ENCODE peak calls at places on chromosome 18, in four cellular contexts. S, O, J and B are unnamed samples.

GRCh38 chr18:75213610-75214009 is 3.0 kb downstream of the TSHZ1 start:
- DNase-seq in S (peak), O (no peak), J (no peak), B (no peak)

GRCh38 chr18:2515908-2516625 is 55.2 kb downstream of the METTL4 start:
- DNase-seq in S (peak), O (peak), J (no peak), B (no peak)

GRCh38 chr18:7748252-7749000 is 181.3 kb downstream of the PTPRM start:
- DNase-seq in S (no peak), O (no peak), J (no peak), B (no peak)

GRCh38 chr18:23142285-23142929 is 7.1 kb downstream of the CABLES1 start:
- DNase-seq in S (peak), O (no peak), J (no peak), B (no peak)

GRCh38 chr18:9092665-9093064 is 9.8 kb upstream of the NDUFV2 start:
- DNase-seq in S (no peak), O (peak), J (no peak), B (no peak)

GRCh38 chr18:45361148-45361851 is 254.0 kb upstream of the SLC14A2 start:
- DNase-seq in S (peak), O (no peak), J (no peak), B (no peak)

GRCh38 chr18:22998336-22998735 is 65.2 kb downstream of the RBBP8 start:
- DNase-seq in S (no peak), O (no peak), J (no peak), B (no peak)

GRCh38 chr18:41870191-41870590 is 84.8 kb upstream of the PIK3C3 start:
- DNase-seq in S (no peak), O (no peak), J (no peak), B (no peak)

GRCh38 chr18:3067213-3068118 is 54.5 kb upstream of the LPIN2 start:
- DNase-seq in S (no peak), O (no peak), J (no peak), B (no peak)

GRCh38 chr18:37019157-37019571 is 190.2 kb downstream of the KIAA1328 start:
- DNase-seq in S (peak), O (peak), J (no peak), B (no peak)

GRCh38 chr18:68791801-68792200 is 6.1 kb upstream of the CCDC102B start:
- DNase-seq in S (peak), O (peak), J (no peak), B (no peak)

GRCh38 chr18:70181015-70181414 is 24.5 kb downstream of the RTTN start:
- DNase-seq in S (peak), O (peak), J (no peak), B (no peak)

GRCh38 chr18:57149031-57149430 is 2.1 kb downstream of the BOD1L2 start:
- DNase-seq in S (no peak), O (no peak), J (no peak), B (no peak)

GRCh38 chr18:37403100-37403781 is 162.4 kb downstream of the CELF4 start:
- DNase-seq in S (peak), O (no peak), J (no peak), B (peak)

GRCh38 chr18:68532328-68532885 is 182.5 kb downstream of the TMX3 start:
- DNase-seq in S (no peak), O (no peak), J (no peak), B (no peak)

GRCh38 chr18:55868909-55869308 is 280.9 kb upstream of the TCF4 start:
- DNase-seq in S (peak), O (no peak), J (no peak), B (no peak)

GRCh38 chr18:50675043-50675442 is 115.2 kb downstream of the MAPK4 start:
- DNase-seq in S (no peak), O (no peak), J (no peak), B (no peak)

GRCh38 chr18:30970201-30970816 is 72.2 kb downstream of the DSC3 start:
- DNase-seq in S (peak), O (peak), J (no peak), B (no peak)

GRCh38 chr18:44098551-44099098 is 582.1 kb upstream of the SETBP1 start:
- DNase-seq in S (peak), O (peak), J (no peak), B (no peak)

GRCh38 chr18:13051159-13051558 is 60.0 kb downstream of the CEP192 start:
- DNase-seq in S (peak), O (no peak), J (no peak), B (no peak)

GRCh38 chr18:54388203-54389142 is 30.8 kb downstream of the C18orf54 start:
- DNase-seq in S (peak), O (peak), J (no peak), B (no peak)

GRCh38 chr18:22822024-22822423 is 111.1 kb upstream of the RBBP8 start:
- DNase-seq in S (peak), O (no peak), J (no peak), B (no peak)

GRCh38 chr18:75248426-75249191 is 38.0 kb downstream of the TSHZ1 start:
- DNase-seq in S (peak), O (no peak), J (no peak), B (no peak)

GRCh38 chr18:44742741-44743311 is 62.1 kb downstream of the SETBP1 start:
- DNase-seq in S (peak), O (peak), J (peak), B (no peak)

GRCh38 chr18:30499721-30500120 is 542.8 kb downstream of the DSC3 start:
- DNase-seq in S (no peak), O (no peak), J (no peak), B (no peak)

GRCh38 chr18:65365245-65365955 is 385.4 kb upstream of the CDH7 start:
- DNase-seq in S (no peak), O (no peak), J (no peak), B (no peak)

GRCh38 chr18:46332286-46332801 is 228.2 kb downstream of the HAUS1 start:
- DNase-seq in S (no peak), O (no peak), J (no peak), B (no peak)

GRCh38 chr18:53219853-53220252 is 879.9 kb downstream of the DCC start:
- DNase-seq in S (no peak), O (no peak), J (no peak), B (no peak)

DNA sequence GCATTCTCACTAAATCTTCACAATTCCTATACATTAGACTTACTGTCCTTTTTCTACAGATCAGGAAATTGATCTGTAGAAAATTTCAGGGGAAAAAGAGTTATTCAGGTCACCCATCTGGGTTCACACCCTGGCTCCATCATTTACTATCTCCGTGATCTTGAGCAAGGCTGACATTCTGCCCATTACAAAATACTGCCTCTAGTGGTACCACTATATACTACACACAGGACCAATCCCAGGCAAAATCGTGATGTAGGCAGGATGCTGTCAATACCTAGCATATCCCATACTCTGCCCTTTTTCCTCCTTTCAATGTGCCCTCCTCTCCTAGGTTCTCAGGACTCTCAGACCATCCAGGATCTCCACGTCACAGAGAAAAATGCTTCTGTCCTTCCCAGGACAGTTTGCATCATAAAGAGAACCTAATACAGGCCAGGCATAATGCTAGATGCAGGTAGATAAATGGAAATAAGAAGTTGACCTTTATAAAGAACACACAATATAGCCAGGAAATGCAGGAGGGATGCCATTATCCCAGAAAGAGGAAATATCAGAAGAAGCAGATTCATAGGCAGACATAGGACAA is 101.9 kb downstream of the CDH20 start:
- DNase-seq in S (peak), O (peak), J (no peak), B (no peak)
- H3K27ac ChIP-seq in S (no peak), O (no peak), J (no peak), B (no peak)

DNA sequence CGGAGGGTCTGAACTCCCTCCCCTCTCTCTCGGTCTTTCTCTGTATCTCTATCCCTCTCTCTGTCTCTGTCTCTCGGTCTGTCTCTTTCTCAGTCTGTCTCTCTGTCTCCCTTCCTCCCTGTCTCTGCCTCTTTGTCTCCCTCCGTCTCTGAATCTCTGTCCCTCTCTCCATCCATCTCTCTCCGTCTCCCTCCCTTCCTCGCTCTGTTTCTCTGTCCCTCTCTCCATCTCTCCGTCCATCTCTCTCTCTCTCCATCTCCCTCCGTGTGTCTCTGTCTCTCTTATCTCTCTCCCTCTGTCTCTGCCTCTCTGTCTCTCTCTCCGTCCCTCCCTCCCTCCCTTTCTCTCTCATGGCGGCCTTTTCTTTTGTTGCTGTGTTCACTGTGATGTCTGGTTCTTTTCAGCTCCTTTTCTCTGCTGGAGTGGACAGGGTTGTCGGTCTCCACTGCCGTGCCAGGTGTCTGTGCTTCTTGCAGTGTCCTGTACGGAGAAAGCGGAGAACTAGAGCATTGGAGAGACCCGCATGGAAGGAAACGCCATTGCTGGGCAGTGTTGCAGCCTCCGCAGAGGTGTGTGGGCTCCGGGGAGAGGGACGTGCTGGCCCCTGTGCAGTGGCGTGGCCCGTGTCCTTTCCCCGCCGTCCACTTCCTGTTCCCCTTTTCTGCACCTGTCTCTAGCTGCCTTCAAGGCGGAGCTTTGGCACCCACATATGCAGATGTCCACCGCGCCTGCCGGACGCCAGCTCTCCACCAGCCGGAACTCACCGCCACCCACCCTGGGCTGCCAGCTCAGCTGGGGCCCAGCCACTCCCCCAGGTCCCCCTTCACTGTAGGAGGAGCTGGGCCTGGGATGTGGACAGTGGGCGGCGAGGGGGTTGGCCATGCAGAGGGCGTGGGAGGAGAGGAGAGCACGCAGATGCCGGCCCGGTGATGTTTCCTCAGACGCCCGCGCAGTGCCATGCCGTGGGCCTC is 113.1 kb downstream of the NFATC1 start:
- DNase-seq in S (no peak), O (no peak), J (peak), B (no peak)
- H3K27ac ChIP-seq in S (no peak), O (no peak), J (peak), B (peak)

DNA sequence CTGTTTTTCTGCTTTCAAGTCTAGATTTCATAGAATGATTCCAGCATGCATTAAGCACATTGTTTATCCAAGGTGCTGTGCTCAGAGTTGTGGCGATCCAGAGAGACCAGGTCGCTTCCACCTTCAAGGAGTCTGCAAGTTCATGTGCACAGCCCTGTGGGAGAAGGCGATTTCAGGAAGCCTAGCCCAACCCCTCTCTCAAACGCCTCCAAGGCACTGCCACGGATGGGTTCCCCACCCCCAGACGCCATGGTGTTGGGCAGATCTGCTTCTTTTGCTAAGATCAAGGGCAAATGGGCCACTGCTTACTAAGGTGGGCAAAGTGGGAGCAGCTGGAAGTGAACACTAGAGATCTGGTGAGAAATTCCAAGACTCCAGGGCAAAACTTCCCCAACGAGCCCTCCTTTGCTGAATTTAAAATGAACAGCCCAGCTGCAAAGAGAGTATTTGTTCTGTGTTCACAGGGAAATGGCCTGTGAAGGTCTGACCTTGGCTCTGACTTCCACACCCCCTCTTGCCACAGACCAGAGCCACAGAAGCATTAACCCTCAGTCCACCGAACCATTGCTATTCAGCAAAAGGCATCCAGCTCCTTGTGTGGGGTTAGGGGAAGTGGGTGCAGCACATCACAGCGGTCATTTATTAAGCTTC is 45.1 kb upstream of the ZBTB7C start:
- DNase-seq in S (no peak), O (no peak), J (no peak), B (peak)
- H3K27ac ChIP-seq in S (no peak), O (no peak), J (no peak), B (no peak)

GRCh38 chr18:394276-394996 is 106.1 kb downstream of the COLEC12 start:
- DNase-seq in S (peak), O (no peak), J (no peak), B (no peak)

GRCh38 chr18:396251-396555 is 104.3 kb downstream of the COLEC12 start:
- DNase-seq in S (peak), O (no peak), J (no peak), B (no peak)

GRCh38 chr18:394997-395383 is 105.5 kb downstream of the COLEC12 start:
- DNase-seq in S (peak), O (no peak), J (peak), B (no peak)

GRCh38 chr18:396571-396970 is 103.9 kb downstream of the COLEC12 start:
- DNase-seq in S (no peak), O (no peak), J (no peak), B (no peak)

GRCh38 chr18:395481-396250 is 104.8 kb downstream of the COLEC12 start:
- DNase-seq in S (peak), O (no peak), J (peak), B (no peak)
- H3K27ac ChIP-seq in S (peak), O (no peak), J (peak), B (peak)

GRCh38 chr18:25786778-25787177 is 303.6 kb downstream of the SS18 start:
- DNase-seq in S (peak), O (no peak), J (no peak), B (no peak)
- H3K27ac ChIP-seq in S (peak), O (no peak), J (no peak), B (no peak)

GRCh38 chr18:77108001-77108692 is 24.4 kb downstream of the MBP start:
- DNase-seq in S (peak), O (no peak), J (peak), B (peak)

GRCh38 chr18:77105680-77106079 is 26.9 kb downstream of the MBP start:
- DNase-seq in S (no peak), O (no peak), J (no peak), B (no peak)

GRCh38 chr18:77105021-77105420 is 27.6 kb downstream of the MBP start:
- DNase-seq in S (no peak), O (no peak), J (no peak), B (peak)

GRCh38 chr18:77107218-77107815 is 25.3 kb downstream of the MBP start:
- DNase-seq in S (no peak), O (no peak), J (peak), B (peak)

GRCh38 chr18:77106331-77106730 is 26.3 kb downstream of the MBP start:
- DNase-seq in S (no peak), O (no peak), J (no peak), B (peak)
- H3K27ac ChIP-seq in S (no peak), O (no peak), J (peak), B (peak)

GRCh38 chr18:58952871-58953270 is 88.2 kb downstream of the ZNF532 start:
- DNase-seq in S (no peak), O (peak), J (no peak), B (no peak)
- H3K27ac ChIP-seq in S (no peak), O (peak), J (no peak), B (no peak)

GRCh38 chr18:35161934-35162333 is 78.9 kb upstream of the ZNF397 start:
- DNase-seq in S (no peak), O (no peak), J (no peak), B (no peak)

GRCh38 chr18:35163736-35164532 is 76.9 kb upstream of the ZNF397 start:
- DNase-seq in S (no peak), O (no peak), J (no peak), B (no peak)

GRCh38 chr18:35158728-35159443 is 81.9 kb upstream of the ZNF397 start:
- DNase-seq in S (no peak), O (no peak), J (no peak), B (no peak)

GRCh38 chr18:35159782-35160181 is 81.1 kb upstream of the ZNF397 start:
- DNase-seq in S (peak), O (no peak), J (no peak), B (no peak)

DNA sequence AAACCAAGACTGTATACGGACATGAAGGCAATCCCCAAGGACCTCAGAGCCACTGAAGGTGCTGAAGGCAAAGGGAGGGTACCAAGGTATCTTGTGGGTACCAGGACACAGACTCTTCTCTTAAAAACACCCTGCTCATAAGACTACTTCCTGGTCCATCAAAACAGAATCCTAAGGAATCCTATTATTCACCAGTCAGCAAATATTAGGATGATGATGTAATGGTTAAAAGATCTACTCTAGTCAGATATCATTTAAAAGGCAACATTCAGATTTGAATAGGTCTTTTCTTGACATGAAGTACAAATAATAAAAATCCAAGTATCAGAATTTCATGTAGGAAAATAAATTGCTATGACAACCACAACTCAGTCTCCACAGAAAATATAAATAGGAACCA is 77.8 kb upstream of the ZNF397 start:
- DNase-seq in S (no peak), O (no peak), J (no peak), B (no peak)
- H3K27ac ChIP-seq in S (no peak), O (no peak), J (no peak), B (no peak)